ENCODE peak calls at places on chromosomes 5 and 9, in ten cellular contexts. V is HTR-8/SVneo, F is T-helper 1 cell, A is natural killer cell, R is myocyte, E is MCF 10A, X is NCI-H1694, B is EH, M is iris pigment epithelial cell, G is mesenteric fat pad. P is an unnamed sample.

GRCh38 chr5:179906795-179907569 is 715 bp downstream of the TBC1D9B start:
- DNase-seq in F (no peak), M (peak), A (peak), V (peak), X (no peak), E (peak), G (no peak), R (peak), B (peak), P (no peak)

GRCh38 chr9:108727580-108728056 is 128.2 kb downstream of the ACTL7B start:
- DNase-seq in F (no peak), G (no peak), R (peak), A (no peak), B (no peak), E (no peak), M (no peak), X (no peak), V (no peak), P (no peak)

GRCh38 chr5:43874772-43875171 is 271.8 kb downstream of the NNT start:
- DNase-seq in M (no peak), F (no peak), B (peak), A (no peak), X (no peak), G (no peak), E (no peak), V (no peak), R (peak), P (no peak)

GRCh38 chr5:123537256-123537655 is 25.3 kb downstream of the CSNK1G3 start:
- DNase-seq in V (no peak), F (no peak), X (no peak), M (no peak), E (no peak), R (no peak), A (no peak), G (no peak), B (no peak), P (no peak)

GRCh38 chr5:35618791-35619190 is 1.1 kb downstream of the SPEF2 start:
- DNase-seq in B (peak), F (no peak), A (no peak), M (no peak), G (no peak), R (no peak), E (no peak), X (no peak), V (no peak), P (no peak)

GRCh38 chr5:542693-543311 is 18.6 kb upstream of the SLC9A3 start:
- DNase-seq in A (no peak), R (no peak), E (no peak), M (no peak), V (no peak), F (no peak), X (no peak), B (no peak), G (no peak), P (no peak)

GRCh38 chr9:112168197-112168596 is 6.9 kb downstream of the SUSD1 start:
- DNase-seq in M (no peak), R (no peak), X (no peak), B (no peak), F (no peak), A (no peak), G (no peak), E (no peak), V (no peak), P (peak)

GRCh38 chr9:136997355-136997754 is 987 bp upstream of the CLIC3 start:
- DNase-seq in X (no peak), V (no peak), B (no peak), R (no peak), A (no peak), M (no peak), E (no peak), F (no peak), G (no peak), P (no peak)

GRCh38 chr5:147835386-147835798 is 3.9 kb upstream of the SPINK1 start:
- DNase-seq in M (peak), X (no peak), V (no peak), A (no peak), F (no peak), E (peak), G (no peak), R (no peak), B (no peak), P (no peak)

P was measured in GM20000.